ENCODE peak calls at places on chromosomes 6 and 20, in four cellular contexts. One of them, this sample, is unnamed.

GRCh38 chr6:51536728-51537127 is 550.7 kb downstream of the PKHD1 start:
- DNase-seq in GM12878: no peak
- DNase-seq in K562: no peak
- DNase-seq in HepG2: no peak
- DNase-seq in this sample: no peak

GRCh38 chr20:276620-277495 is 13.7 kb downstream of the C20orf96 start:
- DNase-seq in HepG2: no peak
- DNase-seq in GM12878: no peak
- DNase-seq in K562: no peak
- DNase-seq in this sample: no peak

GRCh38 chr6:34510299-34510698 is 44.4 kb downstream of the PACSIN1 start:
- DNase-seq in HepG2: no peak
- DNase-seq in GM12878: no peak
- DNase-seq in K562: no peak
- DNase-seq in this sample: no peak

GRCh38 chr6:1015819-1016218 is 296.1 kb upstream of the FOXQ1 start:
- DNase-seq in HepG2: peak
- DNase-seq in K562: no peak
- DNase-seq in GM12878: no peak
- DNase-seq in this sample: no peak

GRCh38 chr6:150070236-150070860 is 1.4 kb upstream of the ULBP3 start:
- DNase-seq in GM12878: no peak
- DNase-seq in K562: no peak
- DNase-seq in HepG2: no peak
- DNase-seq in this sample: no peak

GRCh38 chr6:149846321-149846720 is 17.8 kb downstream of the LRP11 start:
- DNase-seq in GM12878: no peak
- DNase-seq in K562: no peak
- DNase-seq in HepG2: no peak
- DNase-seq in this sample: no peak

GRCh38 chr6:6556738-6557503 is 31.6 kb upstream of the LY86 start:
- DNase-seq in K562: peak
- DNase-seq in GM12878: no peak
- DNase-seq in HepG2: peak
- DNase-seq in this sample: peak

GRCh38 chr6:158854214-158855101 is 35.3 kb upstream of the EZR start:
- DNase-seq in GM12878: no peak
- DNase-seq in HepG2: peak
- DNase-seq in K562: peak
- DNase-seq in this sample: peak

DNA sequence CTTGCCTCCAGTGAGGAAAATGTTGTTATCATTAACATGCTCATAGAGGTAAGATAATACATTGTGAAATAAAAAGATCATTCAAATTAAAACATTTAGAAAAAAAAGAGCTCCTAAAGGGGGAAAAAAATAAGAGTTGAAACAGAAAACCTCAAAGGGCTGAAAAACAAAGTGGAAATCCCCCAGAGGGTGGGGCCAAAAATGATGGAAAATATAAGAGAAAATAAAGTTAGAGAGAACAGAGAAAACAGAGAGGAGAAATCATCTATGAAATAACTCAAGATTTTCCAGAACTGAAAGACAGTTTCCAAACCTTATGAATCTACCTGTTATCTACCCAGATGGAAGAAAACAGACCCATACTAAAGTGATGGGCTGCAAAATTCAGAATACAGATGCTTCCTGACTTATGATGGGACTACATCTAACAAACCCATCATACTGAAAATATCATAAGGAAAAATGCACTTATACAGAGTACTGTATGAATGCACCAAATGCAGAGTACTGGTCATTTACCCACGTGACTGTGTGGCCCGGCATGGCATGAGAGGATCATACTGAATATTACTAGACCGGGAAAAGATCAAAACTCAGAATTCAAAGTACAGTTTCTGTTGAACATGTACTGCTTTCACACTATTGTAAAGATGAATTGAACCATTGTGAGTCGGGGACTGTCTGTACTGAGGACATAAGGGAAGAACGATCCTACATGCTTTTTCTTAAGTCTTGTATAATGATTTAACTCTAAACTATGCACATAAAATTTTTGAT is 4.0 kb downstream of the ZBTB24 start:
- DNase-seq in HepG2: peak
- DNase-seq in GM12878: no peak
- DNase-seq in K562: no peak
- DNase-seq in this sample: no peak
- TF ChIP-seq NR2C2 in HepG2: no peak
- TF ChIP-seq NR2C2 in GM12878: no peak
- TF ChIP-seq NR2C2 in K562: no peak
- TF ChIP-seq NR2C2 in this sample: no peak

DNA sequence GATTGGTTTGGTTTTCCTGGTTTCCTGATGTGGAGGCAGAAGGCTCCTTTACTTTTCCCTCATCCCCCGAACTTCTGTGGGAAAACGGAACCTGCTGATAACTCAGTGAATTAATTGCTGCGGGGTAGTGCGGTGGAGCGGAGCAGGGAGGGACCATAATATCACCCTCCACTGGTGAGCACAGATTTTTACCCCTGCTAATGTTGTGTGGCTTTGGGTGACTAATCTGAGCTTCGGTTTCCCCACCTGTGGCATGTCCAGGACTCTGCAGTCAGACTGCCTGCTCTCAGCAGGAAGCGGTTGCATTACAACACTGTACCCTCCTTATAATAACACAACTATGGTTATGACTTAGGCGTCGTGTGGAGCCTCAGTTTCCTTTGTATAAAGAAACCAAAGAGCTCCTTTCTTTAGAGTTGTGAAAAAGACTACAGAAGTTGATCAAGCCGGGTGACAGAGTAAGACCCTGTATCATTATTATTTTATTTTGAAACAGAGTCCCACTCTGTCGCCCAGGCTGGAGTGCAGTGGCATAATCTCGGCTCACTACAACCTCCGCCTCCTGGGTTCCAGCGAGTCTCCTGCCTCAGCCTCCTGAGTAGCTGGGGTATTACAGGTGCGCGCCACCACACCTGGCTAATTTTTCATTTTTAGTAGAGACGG is 2.2 kb upstream of the ID1 start:
- DNase-seq in HepG2: peak
- DNase-seq in K562: no peak
- DNase-seq in GM12878: peak
- DNase-seq in this sample: no peak
- TF ChIP-seq NR2C2 in HepG2: no peak
- TF ChIP-seq NR2C2 in K562: no peak
- TF ChIP-seq NR2C2 in GM12878: no peak
- TF ChIP-seq NR2C2 in this sample: no peak

DNA sequence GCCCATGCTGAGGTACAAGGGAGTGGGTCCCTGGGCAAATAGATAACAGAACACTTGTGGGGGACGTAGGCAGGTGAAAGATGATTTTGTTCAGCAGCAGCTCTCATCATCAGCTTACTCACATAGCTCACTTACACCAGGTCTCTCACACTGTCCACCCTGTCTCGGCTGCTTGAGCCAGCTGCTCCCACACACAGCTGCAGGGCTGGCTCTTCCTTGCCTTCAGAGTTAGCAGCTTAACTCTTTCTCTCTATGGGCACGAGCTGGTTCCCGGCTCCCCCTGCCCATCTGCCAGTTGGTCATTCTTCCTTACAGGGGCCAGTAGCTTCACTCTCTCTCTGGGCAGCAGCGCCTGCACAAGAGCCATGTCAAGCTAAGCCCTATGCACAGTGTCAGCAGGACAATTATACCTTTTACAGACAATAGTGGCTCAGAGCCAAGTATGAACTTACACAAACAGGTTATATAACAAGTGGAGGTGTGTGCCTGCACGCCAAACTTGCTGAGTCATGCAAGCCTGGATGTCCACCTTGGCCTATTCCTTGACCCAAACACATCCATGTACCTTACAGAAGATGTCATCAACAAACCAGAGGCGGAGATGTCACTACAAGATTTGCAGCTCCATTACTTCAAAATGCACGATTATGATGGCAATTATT is 18.7 kb downstream of the ZNF391 start:
- DNase-seq in K562: no peak
- DNase-seq in HepG2: no peak
- DNase-seq in GM12878: no peak
- DNase-seq in this sample: no peak
- TF ChIP-seq NR2C2 in K562: no peak
- TF ChIP-seq NR2C2 in HepG2: no peak
- TF ChIP-seq NR2C2 in GM12878: no peak
- TF ChIP-seq NR2C2 in this sample: no peak

DNA sequence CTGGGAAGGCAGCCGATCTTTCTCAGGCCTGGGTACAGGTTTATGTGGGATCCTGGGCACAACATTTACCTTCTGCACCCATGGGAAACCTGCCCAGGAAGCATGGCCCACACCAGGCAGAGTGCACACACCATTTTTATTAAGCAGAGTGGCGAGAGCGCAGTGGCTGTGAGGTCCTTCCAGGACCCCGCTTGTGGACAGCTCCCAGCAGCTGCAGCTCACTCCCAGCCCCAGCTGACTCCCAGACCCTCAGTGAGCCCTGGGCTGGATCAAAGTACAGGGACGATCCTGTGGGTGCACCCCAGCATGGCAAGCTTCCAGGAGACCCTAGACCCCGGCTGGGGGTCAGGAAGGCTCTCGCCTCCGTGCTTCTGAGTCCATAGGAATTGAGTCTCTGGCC is 65.5 kb upstream of the SLCO4A1 start:
- DNase-seq in K562: peak
- DNase-seq in GM12878: no peak
- DNase-seq in HepG2: no peak
- DNase-seq in this sample: peak
- TF ChIP-seq NR2C2 in K562: no peak
- TF ChIP-seq NR2C2 in GM12878: no peak
- TF ChIP-seq NR2C2 in HepG2: no peak
- TF ChIP-seq NR2C2 in this sample: no peak

GRCh38 chr6:108921547-108922331 is 73.5 kb downstream of the ARMC2 start:
- DNase-seq in K562: no peak
- DNase-seq in HepG2: no peak
- DNase-seq in GM12878: no peak
- DNase-seq in this sample: no peak
- TF ChIP-seq NR2C2 in K562: no peak
- TF ChIP-seq NR2C2 in HepG2: no peak
- TF ChIP-seq NR2C2 in GM12878: no peak
- TF ChIP-seq NR2C2 in this sample: no peak

DNA sequence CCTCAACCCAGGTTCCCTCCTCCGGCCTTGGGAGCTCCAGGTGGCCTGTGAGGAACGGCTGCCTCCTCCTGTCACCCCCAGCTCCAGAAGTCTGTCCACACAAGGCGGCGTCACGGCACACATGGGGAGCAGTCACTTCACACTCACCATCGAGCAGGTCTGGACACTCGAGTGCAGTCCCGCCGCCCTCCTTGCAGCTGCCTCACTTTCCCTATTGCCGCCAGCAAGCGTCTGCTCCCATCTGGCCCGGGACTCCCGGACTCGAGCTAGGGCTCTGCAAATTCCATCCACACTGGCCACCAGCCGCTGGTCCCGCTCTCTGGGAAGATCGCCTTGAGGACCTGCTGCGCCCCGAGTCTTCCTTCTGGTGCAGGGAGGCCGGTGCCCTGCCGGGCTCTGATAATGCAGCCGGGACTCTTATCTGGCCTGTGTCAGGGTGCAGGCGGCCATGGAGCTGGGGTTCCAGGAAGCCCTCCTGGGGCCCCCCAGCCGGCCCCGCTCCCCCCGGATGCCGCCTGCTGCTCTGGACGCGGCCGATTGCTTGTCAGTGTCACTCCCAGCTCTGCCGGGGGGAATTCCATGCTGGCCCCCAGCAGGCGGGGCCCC is at the start of gene RIPOR3:
- DNase-seq in GM12878: no peak
- DNase-seq in K562: peak
- DNase-seq in HepG2: no peak
- DNase-seq in this sample: peak
- TF ChIP-seq NR2C2 in GM12878: no peak
- TF ChIP-seq NR2C2 in K562: no peak
- TF ChIP-seq NR2C2 in HepG2: no peak
- TF ChIP-seq NR2C2 in this sample: no peak